ENCODE peak calls at places on chromosomes 3 and 15, in ten cellular contexts. E is GM10248; I is SK-N-SH; G is fibroblast of the aortic adventitia; B is CD8-positive, alpha-beta T cell; N is cardiac muscle cell; H is psoas muscle; A is colonic mucosa; Z is astrocyte of the cerebellum; T is RWPE1. F is an unnamed sample.

GRCh38 chr3:120770891-120771290 is 28.3 kb downstream of the GTF2E1 start:
- DNase-seq in N (no peak), Z (no peak), G (no peak), B (no peak), T (no peak), H (no peak), A (no peak), E (no peak), I (no peak), F (no peak)

GRCh38 chr15:97483232-97483631 is 477.3 kb upstream of the ARRDC4 start:
- DNase-seq in H (no peak), G (no peak), A (no peak), E (no peak), N (no peak), I (no peak), B (no peak), T (no peak), Z (no peak), F (no peak)

GRCh38 chr3:168386301-168386700 is 290.6 kb upstream of the GOLIM4 start:
- DNase-seq in H (no peak), G (no peak), A (no peak), Z (no peak), E (no peak), T (no peak), B (no peak), I (no peak), N (no peak), F (no peak)

GRCh38 chr3:64351713-64352595 is 126.7 kb upstream of the PRICKLE2 start:
- DNase-seq in N (peak), T (peak), A (no peak), Z (no peak), E (no peak), B (no peak), I (no peak), G (peak), H (no peak), F (no peak)

GRCh38 chr3:112293368-112294321 is at the start of gene SLC9C1:
- DNase-seq in E (peak), Z (peak), I (peak), N (peak), T (peak), B (no peak), G (peak), A (peak), H (no peak), F (peak)

GRCh38 chr3:51937014-51937413 is 4.7 kb downstream of the RRP9 start:
- DNase-seq in H (no peak), N (no peak), E (peak), T (no peak), G (no peak), B (no peak), I (no peak), A (no peak), Z (no peak), F (peak)

GRCh38 chr15:68652141-68652540 is 73.3 kb downstream of the CORO2B start:
- DNase-seq in G (no peak), E (no peak), B (no peak), H (no peak), N (no peak), Z (no peak), I (peak), A (no peak), T (no peak), F (no peak)

GRCh38 chr3:58563386-58564035 is 13.7 kb downstream of the FAM107A start:
- DNase-seq in E (no peak), I (no peak), N (no peak), A (peak), G (no peak), H (no peak), Z (no peak), B (no peak), T (peak), F (no peak)

GRCh38 chr3:195777975-195778374 is 33.8 kb downstream of the MUC4 start:
- DNase-seq in N (no peak), I (no peak), T (no peak), A (no peak), Z (no peak), E (no peak), G (no peak), H (no peak), B (no peak), F (no peak)

GRCh38 chr3:195771651-195772300 is 40.0 kb downstream of the MUC4 start:
- DNase-seq in A (no peak), G (no peak), N (no peak), T (no peak), E (no peak), I (no peak), B (no peak), H (no peak), Z (no peak), F (no peak)

GRCh38 chr3:195770081-195770840 is 41.5 kb downstream of the MUC4 start:
- DNase-seq in N (no peak), B (no peak), Z (no peak), E (no peak), I (no peak), G (no peak), T (no peak), H (no peak), A (no peak), F (peak)

GRCh38 chr3:195773956-195774537 is 37.7 kb downstream of the MUC4 start:
- DNase-seq in I (no peak), B (no peak), G (no peak), T (no peak), N (no peak), E (no peak), Z (no peak), H (no peak), A (no peak), F (no peak)

GRCh38 chr3:195774917-195775316 is 36.8 kb downstream of the MUC4 start:
- DNase-seq in B (no peak), A (peak), Z (no peak), T (no peak), G (peak), H (peak), N (peak), I (peak), E (no peak), F (peak)
- TF ChIP-seq CTCF in B (no peak), A (peak), Z (peak), T (no peak), G (peak), H (peak), N (peak), I (peak), E (peak), F (peak)

DNA sequence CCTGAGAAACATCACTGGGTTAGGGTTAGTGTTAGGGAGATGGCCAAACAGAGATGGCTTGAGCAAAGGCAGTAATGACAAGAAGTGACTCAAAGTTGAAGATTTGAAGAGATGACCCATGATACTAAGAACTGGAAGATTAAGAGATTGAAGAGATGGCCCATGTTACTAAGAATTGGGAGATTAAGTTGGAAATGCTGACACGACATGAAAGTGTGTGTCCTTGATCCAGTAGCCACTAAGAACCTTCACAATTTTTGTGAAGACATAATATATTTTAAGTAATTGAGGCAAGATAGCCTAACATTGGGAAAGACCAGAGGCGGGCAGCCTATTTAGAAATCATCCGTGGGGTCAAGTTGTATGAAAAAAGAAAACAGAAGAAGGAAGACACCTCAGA is 239.4 kb downstream of the ADAMTSL3 start:
- DNase-seq in B (no peak), H (no peak), A (no peak), I (no peak), N (no peak), Z (no peak), E (no peak), G (no peak), T (no peak), F (no peak)
- TF ChIP-seq CTCF in B (no peak), H (no peak), A (no peak), I (no peak), N (no peak), Z (no peak), E (no peak), G (no peak), T (no peak), F (no peak)

DNA sequence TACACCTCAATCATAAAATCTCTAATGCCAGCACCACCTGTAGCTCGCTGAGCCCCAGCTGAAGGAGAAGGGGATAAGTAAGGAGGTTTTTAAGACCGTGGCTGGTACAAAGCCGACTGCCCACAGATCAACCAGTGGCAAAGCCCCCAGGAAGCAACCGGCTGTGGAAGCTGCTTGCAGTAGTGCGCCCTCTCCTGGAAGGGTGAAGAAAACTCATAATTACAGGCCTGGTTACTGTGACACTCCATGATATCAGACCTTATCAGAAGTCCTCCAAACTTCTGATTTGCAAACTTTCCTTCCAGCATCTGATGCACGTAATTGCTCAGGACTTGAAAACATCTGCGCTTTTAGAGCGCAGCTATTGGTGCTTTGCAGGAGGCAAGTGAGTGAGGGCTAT is 63.1 kb upstream of the MCTP2 start:
- DNase-seq in G (no peak), I (no peak), T (no peak), A (no peak), Z (no peak), E (peak), B (no peak), N (no peak), H (no peak), F (no peak)
- TF ChIP-seq CTCF in G (no peak), I (peak), T (peak), A (peak), Z (no peak), E (no peak), B (no peak), N (no peak), H (no peak), F (no peak)

GRCh38 chr3:41198950-41199865 is at the start of gene CTNNB1:
- DNase-seq in Z (peak), H (peak), G (peak), N (peak), I (peak), T (peak), A (peak), E (peak), B (peak), F (peak)
- TF ChIP-seq CTCF in Z (no peak), H (peak), G (no peak), N (no peak), I (peak), T (peak), A (no peak), E (no peak), B (no peak), F (no peak)

DNA sequence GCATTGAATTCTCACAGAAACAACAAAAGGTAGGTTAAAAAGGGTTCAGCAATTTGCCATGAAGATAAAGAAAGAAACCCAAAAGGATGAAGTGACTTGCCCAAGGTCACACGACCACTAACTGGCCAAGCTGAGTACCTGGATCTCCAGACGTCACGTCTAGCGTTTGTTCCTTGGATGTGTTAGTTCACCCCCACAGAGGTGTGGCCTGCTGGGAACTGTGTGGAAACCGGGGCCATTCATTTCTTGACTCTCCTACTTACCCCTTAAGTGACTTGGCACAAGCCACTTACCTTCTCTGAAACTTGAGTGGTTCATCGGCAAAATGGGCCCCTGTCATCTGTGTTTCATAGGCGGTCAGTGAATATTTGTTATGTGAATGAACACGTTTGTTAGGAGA is 244.3 kb upstream of the SLCO3A1 start:
- DNase-seq in A (no peak), Z (no peak), B (no peak), T (no peak), I (no peak), N (no peak), H (no peak), G (no peak), E (no peak), F (no peak)
- TF ChIP-seq CTCF in A (no peak), Z (no peak), B (no peak), T (no peak), I (no peak), N (no peak), H (no peak), G (no peak), E (no peak), F (no peak)

F was measured in GM13976.